ENCODE peak calls at places on chromosomes 5 and 9, in four cellular contexts. I is tibial nerve, E is transverse colon, N is uterus. Z is an unnamed sample.

GRCh38 chr5:141598389-141599360 is 20.1 kb downstream of the DIAPH1 start:
- DNase-seq in E (no peak), I (no peak), N (no peak), Z (no peak)

GRCh38 chr5:11455505-11455904 is 448.7 kb downstream of the CTNND2 start:
- DNase-seq in N (no peak), I (no peak), E (no peak), Z (no peak)

GRCh38 chr5:147565524-147565923 is 55.7 kb upstream of the DPYSL3 start:
- DNase-seq in I (no peak), E (no peak), N (no peak), Z (no peak)

GRCh38 chr9:123544007-123544827 is 188.2 kb downstream of the CRB2 start:
- DNase-seq in I (no peak), N (no peak), E (peak; percentile 31), Z (no peak)

GRCh38 chr9:93905473-93906133 is 49.6 kb downstream of the BARX1 start:
- DNase-seq in I (no peak), N (no peak), E (no peak), Z (no peak)

GRCh38 chr9:85536076-85536475 is 205.7 kb downstream of the AGTPBP1 start:
- DNase-seq in N (no peak), E (no peak), I (no peak), Z (no peak)

GRCh38 chr9:131804826-131805225 is 65.0 kb upstream of the RAPGEF1 start:
- DNase-seq in I (no peak), N (no peak), E (no peak), Z (no peak)

GRCh38 chr5:40755093-40755406 is 711 bp downstream of the TTC33 start:
- DNase-seq in N (peak; percentile 66), E (peak; percentile 79), I (peak; percentile 55), Z (peak; percentile 46)

GRCh38 chr5:2010940-2011339 is 128.2 kb upstream of the IRX4 start:
- DNase-seq in I (no peak), E (no peak), N (no peak), Z (no peak)

GRCh38 chr9:127796899-127797370 is 5.7 kb upstream of the FPGS start:
- DNase-seq in I (no peak), N (no peak), E (no peak), Z (no peak)

DNA sequence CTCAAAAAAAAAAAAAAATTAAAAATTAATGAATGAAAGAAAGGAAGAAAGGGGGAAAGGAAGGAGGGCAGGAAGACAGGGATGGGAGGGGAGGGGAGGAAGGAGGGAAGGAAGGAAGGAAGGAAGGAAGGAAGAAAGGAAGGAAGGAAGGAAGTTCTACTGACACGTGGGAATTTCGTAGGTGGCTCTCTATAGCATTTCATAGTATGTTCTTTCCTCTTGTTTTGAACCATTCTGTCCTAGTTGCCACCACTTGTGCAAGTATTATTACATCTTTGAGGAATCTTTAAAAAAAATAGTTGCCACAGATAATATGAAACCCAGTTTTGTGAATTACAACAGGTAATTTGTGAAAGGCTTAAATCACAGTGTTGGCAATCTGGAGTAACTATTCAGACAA is 253.8 kb downstream of the BNC2 start:
- DNase-seq in N (no peak), I (no peak), E (no peak), Z (no peak)
- H3K4me1 ChIP-seq in N (no peaks in the 10 kb centered on the region), I (peaks cover 4% of the 10 kb centered on the region), E (peaks cover 7% of the 10 kb centered on the region), Z (no peaks in the 10 kb centered on the region)

GRCh38 chr9:108443278-108443633 is 412.5 kb downstream of the ACTL7B start:
- DNase-seq in I (no peak), N (no peak), E (no peak), Z (no peak)
- H3K4me3 ChIP-seq in I (no peak overlapping the region), N (peak overlapping the region; percentile 13), E (no peak overlapping the region), Z (no peak overlapping the region)

GRCh38 chr9:33465596-33466564 is 7.8 kb downstream of the NOL6 start:
- DNase-seq in N (no peak), I (no peak), E (no peak), Z (no peak)

GRCh38 chr9:33466565-33467495 is 6.9 kb downstream of the NOL6 start:
- DNase-seq in N (peak; percentile 59), E (peak; percentile 78), I (peak; percentile 34), Z (peak; percentile 57)

GRCh38 chr9:33464045-33464636 is 9.6 kb downstream of the NOL6 start:
- DNase-seq in E (no peak), N (no peak), I (no peak), Z (no peak)

GRCh38 chr9:33463151-33463550 is 10.6 kb downstream of the NOL6 start:
- DNase-seq in N (no peak), E (no peak), I (no peak), Z (no peak)

GRCh38 chr9:33465096-33465495 is 8.6 kb downstream of the NOL6 start:
- DNase-seq in I (no peak), N (no peak), E (no peak), Z (no peak)
- H3K36me3 ChIP-seq in I (peaks cover 62% of the 10 kb centered on the region), N (no peaks in the 10 kb centered on the region), E (peaks cover 41% of the 10 kb centered on the region), Z (peaks cover 91% of the 10 kb centered on the region)

DNA sequence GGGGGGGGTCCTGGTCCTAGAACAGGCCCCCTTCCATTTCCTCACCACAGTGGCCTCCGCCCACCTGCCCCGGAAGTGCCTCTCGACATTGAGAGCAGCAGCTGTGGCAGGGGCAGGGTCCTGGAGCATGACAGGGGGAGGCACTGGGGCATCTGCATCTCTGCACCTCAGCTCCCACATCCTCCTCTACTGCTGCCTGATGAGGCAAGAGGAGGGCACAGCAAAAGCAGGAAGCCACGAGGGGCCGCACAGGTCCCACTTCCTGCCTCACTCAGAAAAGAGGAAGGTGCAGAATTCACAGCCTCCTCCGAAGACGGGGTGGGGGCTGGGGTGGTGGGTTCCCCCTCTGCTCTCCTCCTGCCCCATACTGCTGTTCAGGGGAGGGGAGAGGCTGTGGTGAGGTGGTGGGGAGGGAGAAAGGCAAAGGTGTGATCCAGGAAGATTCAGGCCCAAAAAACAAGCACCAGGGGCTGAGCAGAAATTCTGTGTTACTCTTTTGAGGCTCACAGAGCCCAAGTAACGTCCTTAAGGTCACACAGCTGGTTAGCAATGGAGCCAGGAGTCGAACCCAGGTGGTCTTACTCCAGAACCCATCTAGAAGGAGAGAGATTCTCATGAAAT is 14.7 kb downstream of the AKNA start:
- DNase-seq in N (no peak), E (peak; percentile 83), I (no peak), Z (peak; percentile 86)
- H3K4me1 ChIP-seq in N (peaks cover 23% of the 10 kb centered on the region), E (peaks cover 37% of the 10 kb centered on the region), I (no peaks in the 10 kb centered on the region), Z (peaks cover 92% of the 10 kb centered on the region)

DNA sequence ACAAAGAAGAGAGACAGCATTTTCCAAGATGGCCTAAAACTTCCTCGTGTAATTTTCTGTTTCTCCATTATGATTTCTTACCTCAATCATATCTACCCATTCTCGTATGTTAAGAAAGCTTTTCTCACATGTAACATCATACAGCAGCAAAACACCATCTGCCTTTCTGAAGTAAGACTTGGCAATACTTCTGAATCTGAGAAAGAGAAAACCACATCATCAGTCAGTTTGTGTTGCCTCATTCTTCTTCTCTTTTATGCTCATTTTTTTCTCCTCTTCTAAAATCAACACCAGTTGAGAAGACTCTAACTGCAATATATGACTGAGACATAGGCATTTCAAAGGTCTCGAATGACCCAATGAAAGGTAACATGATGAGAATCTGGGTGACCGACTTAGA is 66.0 kb downstream of the RASEF start:
- DNase-seq in I (no peak), E (no peak), N (no peak), Z (no peak)
- H3K4me3 ChIP-seq in I (no peak overlapping the region), E (no peak overlapping the region), N (no peak overlapping the region), Z (no peak overlapping the region)

GRCh38 chr5:16454686-16455085 is 10.9 kb downstream of the ZNF622 start:
- DNase-seq in E (no peak), N (no peak), I (no peak), Z (no peak)
- H3K36me3 ChIP-seq in E (peaks cover 69% of the 10 kb centered on the region), N (no peaks in the 10 kb centered on the region), I (peaks cover 16% of the 10 kb centered on the region), Z (peaks cover 66% of the 10 kb centered on the region)

GRCh38 chr9:136010176-136010575 is 49.0 kb upstream of the UBAC1 start:
- DNase-seq in I (no peak), E (no peak), N (no peak), Z (no peak)

GRCh38 chr9:136007276-136007675 is 46.1 kb upstream of the UBAC1 start:
- DNase-seq in I (no peak), N (no peak), E (no peak), Z (no peak)

GRCh38 chr9:136009516-136009915 is 48.3 kb upstream of the UBAC1 start:
- DNase-seq in I (no peak), E (no peak), N (no peak), Z (no peak)

GRCh38 chr9:136007906-136008692 is 46.9 kb upstream of the UBAC1 start:
- DNase-seq in N (no peak), E (no peak), I (no peak), Z (no peak)

GRCh38 chr9:136008693-136008997 is 47.5 kb upstream of the UBAC1 start:
- DNase-seq in N (no peak), I (no peak), E (no peak), Z (no peak)
- H3K4me1 ChIP-seq in N (peaks cover under 1% of the 10 kb centered on the region), I (peaks cover 49% of the 10 kb centered on the region), E (peaks cover 33% of the 10 kb centered on the region), Z (no peaks in the 10 kb centered on the region)

DNA sequence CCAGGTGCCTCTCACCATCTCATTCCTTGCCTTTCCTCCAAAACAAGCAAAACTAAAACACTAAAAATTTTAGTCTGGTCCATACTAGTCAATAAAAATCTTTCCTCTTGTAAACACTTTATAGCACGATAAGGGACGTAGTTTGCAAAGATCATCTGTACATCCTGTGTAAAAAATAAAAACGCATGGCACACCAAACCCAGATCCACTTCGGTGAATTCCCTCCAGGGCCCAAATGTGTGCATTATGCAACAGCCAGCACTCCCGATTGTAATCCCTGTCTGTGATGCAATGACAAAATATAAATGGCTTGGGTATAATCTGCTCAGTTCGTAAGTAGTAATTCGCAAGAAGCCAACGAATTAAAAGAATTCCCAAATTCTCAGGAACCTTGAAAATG is 1.4 kb downstream of the FAM169A start:
- DNase-seq in E (no peak), N (no peak), I (no peak), Z (no peak)
- H3K4me3 ChIP-seq in E (no peak overlapping the region), N (no peak overlapping the region), I (no peak overlapping the region), Z (peak overlapping the region; percentile 55)

DNA sequence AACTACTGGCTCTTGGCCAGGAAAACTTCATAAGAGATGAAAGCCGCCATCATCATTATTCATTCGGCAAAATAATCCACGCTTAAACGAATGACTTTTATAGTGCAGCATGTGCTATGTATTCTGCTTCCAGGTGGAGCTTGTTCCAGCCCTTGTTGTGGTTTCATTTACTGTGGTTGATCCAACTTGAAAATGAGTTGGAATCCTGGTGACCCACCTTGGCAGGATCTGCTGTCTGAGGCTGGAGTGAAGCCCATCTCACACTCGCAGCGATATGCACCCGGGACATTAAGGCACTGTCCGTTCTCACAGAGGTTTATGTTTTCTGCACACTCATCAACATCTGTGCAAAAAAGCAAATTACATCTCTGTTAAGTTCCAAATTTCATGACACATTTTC is 209.6 kb downstream of the FBN2 start:
- DNase-seq in E (no peak), I (no peak), N (no peak), Z (no peak)
- H3K36me3 ChIP-seq in E (no peaks in the 10 kb centered on the region), I (no peaks in the 10 kb centered on the region), N (no peaks in the 10 kb centered on the region), Z (no peaks in the 10 kb centered on the region)